ENCODE peak calls at places on chromosomes 5 and 9, in seven cellular contexts. J is Karpas-422, Y is NCI-H187 treated with DMSO at 0.1 percent for 48 hours, T is aorta, D is astrocyte of the cerebellum, R is M059J, A is AG10803. C is an unnamed sample.

GRCh38 chr9:84300271-84300670 is 40.3 kb downstream of the SLC28A3 start:
- DNase-seq in J (no peak), Y (no peak), T (no peak), D (no peak), R (peak; percentile 68), A (peak; percentile 72), C (no peak)

GRCh38 chr5:820245-820644 is 30.5 kb downstream of the ZDHHC11 start:
- DNase-seq in J (no peak), Y (no peak), T (no peak), D (no peak), R (no peak), A (no peak), C (no peak)

GRCh38 chr5:65213921-65214525 is 267.7 kb downstream of the ADAMTS6 start:
- DNase-seq in J (no peak), Y (peak; percentile 1), T (no peak), D (no peak), R (peak; percentile 45), A (no peak), C (no peak)

GRCh38 chr9:130522233-130522808 is 57.1 kb upstream of the FUBP3 start:
- DNase-seq in J (no peak), Y (no peak), T (no peak), D (no peak), R (no peak), A (no peak), C (no peak)

GRCh38 chr5:155895484-155895883 is 431.5 kb upstream of the SGCD start:
- DNase-seq in J (no peak), Y (no peak), T (no peak), D (no peak), R (no peak), A (no peak), C (no peak)

GRCh38 chr5:18553269-18553668 is 919.0 kb downstream of the TAF11L14 start:
- DNase-seq in J (no peak), Y (no peak), T (no peak), D (peak; percentile 87), R (peak; percentile 88), A (no peak), C (no peak)

GRCh38 chr9:107345327-107345726 is 62.2 kb downstream of the RAD23B start:
- DNase-seq in J (no peak), Y (no peak), T (no peak), D (no peak), R (no peak), A (no peak), C (no peak)

GRCh38 chr9:93091453-93092081 is 4.5 kb upstream of the CARD19 start:
- DNase-seq in J (no peak), Y (no peak), T (peak; percentile 79), D (peak; percentile 45), R (peak; percentile 80), A (peak; percentile 73), C (no peak)

GRCh38 chr9:113511856-113512761 is 48.6 kb downstream of the RGS3 start:
- DNase-seq in J (no peak), Y (no peak), T (no peak), D (no peak), R (peak; percentile 77), A (peak; percentile 27), C (no peak)

GRCh38 chr9:83266618-83267543 is 203.9 kb upstream of the RASEF start:
- DNase-seq in J (no peak), Y (no peak), T (no peak), D (no peak), R (peak; percentile 58), A (peak; percentile 40), C (no peak)

GRCh38 chr5:98483301-98483700 is 290.2 kb upstream of the RGMB start:
- DNase-seq in J (no peak), Y (no peak), T (no peak), D (no peak), R (no peak), A (peak; percentile 96), C (no peak)

GRCh38 chr9:76297721-76298239 is 96.4 kb downstream of the RFK start:
- DNase-seq in J (no peak), Y (no peak), T (no peak), D (no peak), R (no peak), A (peak; percentile 73), C (no peak)

GRCh38 chr5:58683567-58683966 is 100.7 kb downstream of the RAB3C start:
- DNase-seq in J (no peak), Y (no peak), T (no peak), D (no peak), R (peak; percentile 1), A (no peak), C (no peak)

GRCh38 chr9:131803758-131804411 is 64.0 kb upstream of the RAPGEF1 start:
- DNase-seq in J (no peak), Y (no peak), T (no peak), D (no peak), R (no peak), A (no peak), C (no peak)

GRCh38 chr5:2223303-2223702 is 340.6 kb upstream of the IRX4 start:
- DNase-seq in J (no peak), Y (no peak), T (no peak), D (no peak), R (peak; percentile 3), A (no peak), C (no peak)

GRCh38 chr5:12910611-12911010 is 1006.4 kb upstream of the CTNND2 start:
- DNase-seq in J (no peak), Y (no peak), T (no peak), D (peak; percentile 3), R (peak; percentile 27), A (no peak), C (no peak)

GRCh38 chr5:82512025-82512424 is 233.9 kb upstream of the RPS23 start:
- DNase-seq in J (no peak), Y (no peak), T (no peak), D (no peak), R (no peak), A (no peak), C (no peak)

GRCh38 chr9:3282365-3282764 is 243.4 kb downstream of the RFX3 start:
- DNase-seq in J (no peak), Y (no peak), T (no peak), D (no peak), R (no peak), A (no peak), C (no peak)

GRCh38 chr9:87179556-87180340 is 232.4 kb upstream of the GAS1 start:
- DNase-seq in J (no peak), Y (no peak), T (no peak), D (no peak), R (peak; percentile 85), A (no peak), C (no peak)

GRCh38 chr9:16136961-16137360 is 584.1 kb downstream of the CCDC171 start:
- DNase-seq in J (no peak), Y (no peak), T (no peak), D (peak; percentile 32), R (peak; percentile 42), A (peak; percentile 89), C (no peak)

GRCh38 chr9:85322592-85322991 is 419.2 kb downstream of the AGTPBP1 start:
- DNase-seq in J (no peak), Y (no peak), T (no peak), D (no peak), R (no peak), A (no peak), C (no peak)

GRCh38 chr5:74822288-74822687 is 43.9 kb downstream of the FAM169A start:
- DNase-seq in J (no peak), Y (no peak), T (no peak), D (no peak), R (peak; percentile 67), A (no peak), C (no peak)

GRCh38 chr9:108983885-108984284 is 29.4 kb downstream of the CTNNAL1 start:
- DNase-seq in J (no peak), Y (no peak), T (no peak), D (no peak), R (no peak), A (no peak), C (no peak)

GRCh38 chr9:121735065-121735791 is 83.8 kb downstream of the DAB2IP start:
- DNase-seq in J (peak; percentile 78), Y (no peak), T (no peak), D (peak; percentile 73), R (peak; percentile 69), A (peak; percentile 68), C (no peak)

GRCh38 chr9:105911104-105911911 is 217.0 kb downstream of the TMEM38B start:
- DNase-seq in J (no peak), Y (no peak), T (no peak), D (peak; percentile 20), R (peak; percentile 30), A (peak; percentile 34), C (no peak)

GRCh38 chr5:38738898-38739743 is 106.7 kb upstream of the OSMR start:
- DNase-seq in J (no peak), Y (no peak), T (no peak), D (no peak), R (peak; percentile 83), A (no peak), C (no peak)

C was measured in NCI-H2107.